ENCODE peak calls at places on chromosome 19, in eight cellular contexts. T, S, Y, J, V, Q, N and P are unnamed samples.

GRCh38 chr19:38429055-38429810 is 3.2 kb upstream of the RASGRP4 start:
- DNase-seq in T (no peak), S (no peak), Y (no peak), J (no peak), V (no peak), Q (no peak), N (no peak), P (no peak)

GRCh38 chr19:1396768-1397679 is 4.3 kb downstream of the GAMT start:
- DNase-seq in T (no peak), S (no peak), Y (no peak), J (no peak), V (no peak), Q (no peak), N (no peak), P (no peak)

GRCh38 chr19:45768644-45769053 is 403 bp downstream of the SIX5 start:
- DNase-seq in T (peak; percentile 52), S (peak; percentile 70), Y (peak; percentile 80), J (peak; percentile 59), V (peak; percentile 64), Q (no peak), N (peak; percentile 77), P (peak; percentile 69)

GRCh38 chr19:32124585-32124984 is 220.8 kb upstream of the ZNF507 start:
- DNase-seq in T (no peak), S (no peak), Y (no peak), J (no peak), V (no peak), Q (no peak), N (no peak), P (no peak)

GRCh38 chr19:22832031-22832762 is at the start of gene ZNF723:
- DNase-seq in T (no peak), S (no peak), Y (no peak), J (no peak), V (no peak), Q (no peak), N (no peak), P (no peak)

GRCh38 chr19:30066781-30067759 is 125.0 kb downstream of the URI1 start:
- DNase-seq in T (no peak), S (no peak), Y (peak; percentile 61), J (no peak), V (no peak), Q (no peak), N (no peak), P (no peak)

GRCh38 chr19:55304279-55304978 is 20.6 kb downstream of the BRSK1 start:
- DNase-seq in T (no peak), S (peak; percentile 48), Y (no peak), J (no peak), V (peak; percentile 33), Q (no peak), N (no peak), P (peak; percentile 62)

GRCh38 chr19:15780595-15781418 is 6.7 kb upstream of the OR10H5 start:
- DNase-seq in T (peak; percentile 17), S (no peak), Y (no peak), J (no peak), V (no peak), Q (peak; percentile 45), N (no peak), P (no peak)

GRCh38 chr19:30254214-30254613 is 118.0 kb upstream of the ZNF536 start:
- DNase-seq in T (no peak), S (no peak), Y (no peak), J (no peak), V (no peak), Q (no peak), N (no peak), P (no peak)

GRCh38 chr19:3479819-3480215 is 508 bp downstream of the SMIM24 start:
- DNase-seq in T (no peak), S (no peak), Y (no peak), J (no peak), V (no peak), Q (no peak), N (no peak), P (peak; percentile 39)

GRCh38 chr19:28878862-28879566 is 333.9 kb downstream of the UQCRFS1 start:
- DNase-seq in T (peak; percentile 35), S (peak; percentile 74), Y (no peak), J (peak; percentile 75), V (peak; percentile 83), Q (peak; percentile 51), N (peak; percentile 81), P (peak; percentile 82)

GRCh38 chr19:16222806-16223205 is 25.1 kb downstream of the AP1M1 start:
- DNase-seq in T (no peak), S (no peak), Y (no peak), J (no peak), V (peak; percentile 15), Q (no peak), N (no peak), P (no peak)

GRCh38 chr19:33206261-33207039 is 12.3 kb downstream of the LRP3 start:
- DNase-seq in T (no peak), S (no peak), Y (no peak), J (no peak), V (no peak), Q (no peak), N (no peak), P (no peak)
- TF ChIP-seq CTCF in T (no peak), S (no peak), Y (no peak), J (no peak), V (no peak), Q (no peak), N (no peak), P (no peak)

GRCh38 chr19:39731685-39732084 is 6.1 kb downstream of the CLC start:
- DNase-seq in T (no peak), S (no peak), Y (no peak), J (no peak), V (no peak), Q (no peak), N (no peak), P (no peak)

GRCh38 chr19:39725995-39726394 is 11.8 kb downstream of the CLC start:
- DNase-seq in T (no peak), S (no peak), Y (no peak), J (no peak), V (no peak), Q (no peak), N (no peak), P (no peak)

GRCh38 chr19:39729594-39729993 is 8.2 kb downstream of the CLC start:
- DNase-seq in T (no peak), S (no peak), Y (no peak), J (no peak), V (no peak), Q (no peak), N (no peak), P (no peak)

GRCh38 chr19:39727070-39727800 is 10.6 kb downstream of the CLC start:
- DNase-seq in T (no peak), S (no peak), Y (no peak), J (no peak), V (no peak), Q (no peak), N (no peak), P (no peak)
- TF ChIP-seq CTCF in T (no peak), S (no peak), Y (no peak), J (no peak), V (no peak), Q (no peak), N (no peak), P (no peak)

GRCh38 chr19:7830823-7831222 is 805 bp downstream of the EVI5L start:
- DNase-seq in T (no peak), S (no peak), Y (no peak), J (no peak), V (no peak), Q (no peak), N (no peak), P (no peak)

GRCh38 chr19:7832009-7832408 is 2.0 kb downstream of the EVI5L start:
- DNase-seq in T (no peak), S (no peak), Y (no peak), J (no peak), V (no peak), Q (no peak), N (no peak), P (no peak)

GRCh38 chr19:7832781-7833180 is 2.8 kb downstream of the EVI5L start:
- DNase-seq in T (no peak), S (no peak), Y (no peak), J (no peak), V (peak; percentile 21), Q (no peak), N (no peak), P (no peak)

GRCh38 chr19:7830272-7830771 is 304 bp downstream of the EVI5L start:
- DNase-seq in T (no peak), S (no peak), Y (no peak), J (no peak), V (no peak), Q (peak; percentile 39), N (no peak), P (no peak)

GRCh38 chr19:7831452-7831851 is 1.4 kb downstream of the EVI5L start:
- DNase-seq in T (no peak), S (peak; percentile 64), Y (no peak), J (peak; percentile 51), V (peak; percentile 43), Q (no peak), N (no peak), P (peak; percentile 57)
- TF ChIP-seq CTCF in T (no peak), S (peak; percentile 39), Y (peak; percentile 41), J (no peak), V (peak; percentile 43), Q (no peak), N (peak; percentile 19), P (peak; percentile 26)

GRCh38 chr19:58366576-58367430 is 4.3 kb upstream of the ZNF497 start:
- DNase-seq in T (no peak), S (no peak), Y (no peak), J (no peak), V (no peak), Q (no peak), N (no peak), P (no peak)

GRCh38 chr19:58361900-58362271 is 665 bp downstream of the ZNF497 start:
- DNase-seq in T (peak; percentile 41), S (peak; percentile 61), Y (no peak), J (peak; percentile 63), V (peak; percentile 72), Q (peak; percentile 53), N (no peak), P (no peak)

GRCh38 chr19:58357798-58358145 is 4.5 kb upstream of the A1BG start:
- DNase-seq in T (no peak), S (no peak), Y (no peak), J (no peak), V (no peak), Q (no peak), N (no peak), P (no peak)

GRCh38 chr19:58364127-58364526 is 1.6 kb upstream of the ZNF497 start:
- DNase-seq in T (no peak), S (no peak), Y (no peak), J (no peak), V (no peak), Q (no peak), N (no peak), P (no peak)

DNA sequence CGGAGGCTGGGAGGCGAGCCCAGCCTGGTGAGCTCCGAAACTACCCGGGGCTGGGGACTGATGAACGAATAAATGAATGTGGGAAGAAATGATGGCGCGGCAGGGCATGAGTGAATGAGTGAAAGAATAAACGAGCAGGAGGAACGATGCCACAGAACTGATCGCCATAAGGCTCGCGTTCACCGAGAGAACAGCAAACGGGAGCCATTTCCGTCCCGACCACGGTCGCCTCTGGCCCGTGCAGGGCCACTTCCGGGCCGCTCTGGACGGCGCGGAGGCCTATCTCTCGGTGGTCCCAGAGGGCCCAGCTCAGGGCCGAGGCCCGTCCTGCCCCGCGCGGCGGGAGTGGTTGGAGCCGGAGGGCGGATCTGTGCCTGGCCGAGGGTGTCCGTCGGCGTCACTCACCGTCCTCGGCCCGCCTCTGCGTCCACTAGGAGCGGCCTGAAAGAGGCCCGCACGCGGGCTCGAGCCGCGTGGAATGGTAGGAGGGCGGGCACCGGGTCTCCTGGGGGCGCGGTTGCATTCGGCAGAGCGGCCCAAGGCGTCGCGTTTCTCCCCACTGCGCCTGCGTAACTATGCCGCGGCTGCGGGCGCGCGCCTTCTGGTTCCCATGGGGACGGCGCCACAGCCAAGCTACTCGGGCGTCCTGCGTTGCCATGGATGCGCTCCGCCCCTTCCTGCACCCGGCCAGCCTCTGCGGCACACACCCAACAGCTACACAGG is at the start of gene ZNF497:
- DNase-seq in T (peak; percentile 95), S (peak; percentile 99), Y (peak; percentile 97), J (peak; percentile 97), V (peak; percentile 99), Q (peak; percentile 96), N (peak; percentile 98), P (peak; percentile 97)
- TF ChIP-seq CTCF in T (no peak), S (no peak), Y (peak; percentile 15), J (no peak), V (no peak), Q (peak; percentile 10), N (no peak), P (no peak)